ENCODE peak calls at places on chromosomes 3 and 15, in four cellular contexts. Y is CD4-positive, alpha-beta memory T cell; L is GDM1; J is lower lobe of right lung. I is an unnamed sample.

GRCh38 chr3:15794842-15795562 is 2.8 kb downstream of the ANKRD28 start:
- DNase-seq in Y (no peak), J (no peak), L (no peak), I (no peak)

GRCh38 chr3:27423463-27423862 is 54.3 kb upstream of the NEK10 start:
- DNase-seq in J (no peak), L (no peak), Y (no peak), I (no peak)

GRCh38 chr3:113113361-113113760 is 98.0 kb upstream of the BOC start:
- DNase-seq in J (no peak), L (no peak), Y (no peak), I (no peak)

GRCh38 chr15:38084289-38084688 is 149.8 kb downstream of the TMCO5A start:
- DNase-seq in J (no peak), Y (no peak), L (peak; percentile 28), I (peak; percentile 21)

GRCh38 chr3:31198890-31199289 is 304.4 kb upstream of the GADL1 start:
- DNase-seq in J (no peak), Y (no peak), L (no peak), I (no peak)

GRCh38 chr3:127103116-127103515 is 89.8 kb upstream of the PRR23E start:
- DNase-seq in Y (no peak), J (no peak), L (no peak), I (no peak)

GRCh38 chr3:72152551-72153476 is 367.9 kb upstream of the PROK2 start:
- DNase-seq in J (peak; percentile 75), Y (no peak), L (no peak), I (no peak)

GRCh38 chr15:84983711-84984110 is 2.1 kb downstream of the PDE8A start:
- DNase-seq in Y (no peak), J (no peak), L (no peak), I (no peak)

GRCh38 chr15:40279437-40280141 is 3.3 kb downstream of the ANKRD63 start:
- DNase-seq in J (peak; percentile 85), Y (peak; percentile 67), L (no peak), I (peak; percentile 8)

GRCh38 chr3:46393554-46394434 is 13.1 kb downstream of the CCR5AS start:
- DNase-seq in J (peak; percentile 56), L (no peak), Y (no peak), I (no peak)

GRCh38 chr3:48435774-48436476 is 4.0 kb downstream of the CCDC51 start:
- DNase-seq in J (peak; percentile 87), Y (peak; percentile 84), L (peak; percentile 69), I (peak; percentile 78)

GRCh38 chr3:103813955-103814354 is 1379.1 kb downstream of the ZPLD1 start:
- DNase-seq in J (no peak), L (no peak), Y (no peak), I (no peak)

GRCh38 chr3:15514663-15515357 is 6.7 kb downstream of the COLQ start:
- DNase-seq in J (no peak), Y (no peak), L (no peak), I (no peak)

GRCh38 chr15:46178138-46178537 is 543.3 kb downstream of the SQOR start:
- DNase-seq in Y (no peak), L (no peak), J (no peak), I (no peak)

GRCh38 chr3:67647390-67647878 is 7.0 kb downstream of the SUCLG2 start:
- DNase-seq in Y (no peak), J (no peak), L (no peak), I (no peak)

GRCh38 chr3:142117052-142117451 is 32.3 kb downstream of the TFDP2 start:
- DNase-seq in J (no peak), L (no peak), Y (no peak), I (no peak)

GRCh38 chr3:29373016-29373690 is 92.3 kb downstream of the RBMS3 start:
- DNase-seq in J (no peak), L (no peak), Y (no peak), I (no peak)

GRCh38 chr3:117059990-117060338 is 350.4 kb downstream of the TUSC7 start:
- DNase-seq in Y (no peak), L (no peak), J (no peak), I (no peak)